ENCODE peak calls at places on chromosomes 4 and X, in ten cellular contexts. F, N, G, T, B, X, P, V, L and Q are unnamed samples.

GRCh38 chr4:98626350-98626749 is 32.1 kb downstream of the TSPAN5 start:
- DNase-seq in P (peak; percentile 88), G (no peak), V (no peak), N (peak; percentile 93), F (peak; percentile 33), B (no peak), X (peak; percentile 90), L (peak; percentile 80), T (no peak), Q (no peak)

GRCh38 chrX:110414273-110414672 is 55.6 kb downstream of the RTL9 start:
- DNase-seq in B (no peak), G (no peak), V (no peak), L (no peak), F (no peak), N (no peak), P (no peak), X (no peak), T (no peak), Q (no peak)

GRCh38 chr4:168451744-168452394 is 28.4 kb downstream of the DDX60L start:
- DNase-seq in G (no peak), V (no peak), T (no peak), L (peak; percentile 69), B (no peak), P (peak; percentile 67), X (peak; percentile 43), F (no peak), N (peak; percentile 87), Q (no peak)

GRCh38 chr4:8232748-8233147 is 33.7 kb downstream of the SH3TC1 start:
- DNase-seq in P (no peak), X (no peak), G (no peak), V (no peak), L (no peak), B (no peak), F (no peak), T (no peak), N (no peak), Q (no peak)

GRCh38 chr4:173121044-173121685 is 47.4 kb upstream of the GALNT7 start:
- DNase-seq in X (peak; percentile 19), V (no peak), F (no peak), T (no peak), B (no peak), P (no peak), N (no peak), L (peak; percentile 24), G (no peak), Q (no peak)

GRCh38 chr4:20338841-20339240 is 87.1 kb downstream of the SLIT2 start:
- DNase-seq in T (no peak), L (no peak), V (no peak), N (peak; percentile 22), B (no peak), X (no peak), G (no peak), F (no peak), P (no peak), Q (no peak)

GRCh38 chr4:158630893-158631292 is 40.8 kb downstream of the C4orf46 start:
- DNase-seq in P (no peak), G (no peak), F (no peak), T (no peak), X (peak; percentile 10), V (no peak), B (no peak), N (peak; percentile 52), L (no peak), Q (no peak)

GRCh38 chr4:82785248-82786003 is 13.2 kb downstream of the SCD5 start:
- DNase-seq in N (peak; percentile 95), L (no peak), F (peak; percentile 66), B (no peak), T (no peak), P (no peak), X (peak; percentile 87), G (no peak), V (no peak), Q (no peak)

GRCh38 chrX:120791013-120791643 is 84.5 kb downstream of the CT47B1 start:
- DNase-seq in X (no peak), N (peak; percentile 87), P (no peak), B (no peak), F (peak; percentile 6), L (peak; percentile 15), T (no peak), V (no peak), G (no peak), Q (peak; percentile 81)

GRCh38 chr4:23934915-23935314 is 45.1 kb upstream of the PPARGC1A start:
- DNase-seq in V (no peak), G (no peak), T (no peak), X (peak; percentile 10), B (no peak), N (peak; percentile 95), L (peak; percentile 90), P (no peak), F (peak; percentile 33), Q (peak; percentile 81)

GRCh38 chrX:12360389-12360788 is 222.1 kb downstream of the FRMPD4 start:
- DNase-seq in V (no peak), N (peak; percentile 75), L (peak; percentile 77), G (no peak), T (no peak), X (peak; percentile 18), F (no peak), B (no peak), P (no peak), Q (no peak)

GRCh38 chr4:120977435-120977997 is 55.0 kb upstream of the PRDM5 start:
- DNase-seq in L (peak; percentile 19), P (peak; percentile 12), G (peak; percentile 63), N (peak; percentile 71), F (no peak), B (no peak), T (no peak), X (peak; percentile 29), V (no peak), Q (no peak)

GRCh38 chrX:51899741-51900140 is 6.3 kb downstream of the MAGED1 start:
- DNase-seq in F (no peak), G (no peak), T (no peak), X (no peak), L (no peak), N (peak; percentile 7), V (no peak), P (no peak), B (no peak), Q (no peak)

GRCh38 chrX:24146283-24146865 is 3.2 kb upstream of the ZFX start:
- DNase-seq in N (no peak), F (no peak), P (no peak), X (no peak), V (no peak), L (no peak), B (no peak), G (no peak), T (no peak), Q (no peak)

GRCh38 chrX:53018627-53019026 is 30.0 kb upstream of the GPR173 start:
- DNase-seq in N (peak; percentile 8), B (no peak), G (peak; percentile 6), T (no peak), X (no peak), V (no peak), L (no peak), P (no peak), F (no peak), Q (no peak)

GRCh38 chrX:12269484-12269883 is 131.2 kb downstream of the FRMPD4 start:
- DNase-seq in B (no peak), P (no peak), T (no peak), L (no peak), G (no peak), N (peak; percentile 21), V (no peak), X (peak; percentile 1), F (no peak), Q (no peak)

GRCh38 chrX:102950908-102951866 is 14.1 kb downstream of the RAB40AL start:
- DNase-seq in N (peak; percentile 46), L (peak; percentile 5), B (peak; percentile 46), V (peak; percentile 57), T (peak; percentile 65), X (peak; percentile 16), G (peak; percentile 82), F (peak; percentile 45), P (peak; percentile 38), Q (no peak)

GRCh38 chrX:16039834-16040233 is 83.5 kb upstream of the GRPR start:
- DNase-seq in T (no peak), V (no peak), F (no peak), L (no peak), P (no peak), X (no peak), G (no peak), B (no peak), N (no peak), Q (no peak)

GRCh38 chrX:111181883-111182400 is 86.0 kb downstream of the PAK3 start:
- DNase-seq in G (no peak), L (no peak), V (no peak), N (no peak), X (no peak), F (no peak), B (no peak), T (no peak), P (no peak), Q (no peak)

GRCh38 chr4:128305942-128306341 is 18.3 kb upstream of the PGRMC2 start:
- DNase-seq in T (no peak), L (no peak), G (no peak), X (no peak), F (no peak), V (no peak), P (no peak), N (no peak), B (no peak), Q (no peak)

GRCh38 chr4:124940387-124940786 is 227.9 kb upstream of the ANKRD50 start:
- DNase-seq in V (no peak), L (peak; percentile 93), G (no peak), N (peak; percentile 99), T (no peak), P (peak; percentile 86), X (peak; percentile 57), F (no peak), B (no peak), Q (no peak)

GRCh38 chr4:188691811-188692210 is 552.6 kb downstream of the TRIML1 start:
- DNase-seq in F (no peak), T (no peak), N (peak; percentile 39), L (peak; percentile 4), X (peak; percentile 15), P (peak; percentile 5), G (no peak), B (no peak), V (no peak), Q (no peak)

GRCh38 chr4:79178770-79179169 is 147.1 kb downstream of the NAA11 start:
- DNase-seq in G (no peak), F (peak; percentile 17), T (no peak), P (no peak), N (peak; percentile 7), X (no peak), L (no peak), B (no peak), V (no peak), Q (no peak)

GRCh38 chr4:189664693-189665250 is 275.9 kb upstream of the FRG1 start:
- DNase-seq in N (no peak), L (no peak), G (no peak), F (no peak), P (no peak), T (no peak), X (no peak), V (no peak), B (no peak), Q (no peak)

GRCh38 chr4:39025552-39026085 is 6.6 kb downstream of the TMEM156 start:
- DNase-seq in T (no peak), N (no peak), F (no peak), L (no peak), X (no peak), G (no peak), B (no peak), V (no peak), P (no peak), Q (no peak)

GRCh38 chr4:45100936-45101818 is 374.8 kb upstream of the GNPDA2 start:
- DNase-seq in T (no peak), V (no peak), G (no peak), B (no peak), N (no peak), X (no peak), L (no peak), F (peak; percentile 9), P (no peak), Q (no peak)

GRCh38 chrX:47831788-47832187 is 4.9 kb upstream of the ZNF81 start:
- DNase-seq in L (peak; percentile 7), P (peak; percentile 28), B (peak; percentile 27), X (peak; percentile 40), T (peak; percentile 56), G (peak; percentile 85), N (peak; percentile 35), V (peak; percentile 31), F (peak; percentile 6), Q (no peak)